ENCODE peak calls at places on chromosomes 16 and 17, in four cellular contexts. B, P, O and E are unnamed samples.

GRCh38 chr17:6753006-6753445 is 2.8 kb upstream of the XAF1 start:
- DNase-seq in B (no peak), P (no peak), O (peak), E (no peak)

GRCh38 chr16:11585460-11586374 is 1.0 kb downstream of the LITAF start:
- DNase-seq in B (no peak), P (no peak), O (no peak), E (peak)

GRCh38 chr17:16962804-16963203 is 9.1 kb downstream of the TNFRSF13B start:
- DNase-seq in B (no peak), P (no peak), O (peak), E (no peak)

GRCh38 chr17:22692066-22692800 is 999.9 kb downstream of the KCNJ18 start:
- DNase-seq in B (no peak), P (no peak), O (no peak), E (no peak)

GRCh38 chr16:78005881-78006280 is 16.5 kb upstream of the CLEC3A start:
- DNase-seq in B (no peak), P (peak), O (no peak), E (no peak)

GRCh38 chr16:75580-76501 is 2.2 kb upstream of the MPG start:
- DNase-seq in B (no peak), P (no peak), O (peak), E (no peak)

GRCh38 chr17:69506489-69506888 is 92.0 kb downstream of the MAP2K6 start:
- DNase-seq in B (no peak), P (no peak), O (no peak), E (no peak)

GRCh38 chr17:60573139-60573975 is 26.6 kb upstream of the PPM1D start:
- DNase-seq in B (no peak), P (no peak), O (peak), E (no peak)

GRCh38 chr17:69593716-69594115 is 179.2 kb downstream of the MAP2K6 start:
- DNase-seq in B (no peak), P (no peak), O (no peak), E (no peak)

GRCh38 chr16:85931596-85932402 is 32.8 kb downstream of the IRF8 start:
- DNase-seq in B (no peak), P (no peak), O (no peak), E (no peak)

GRCh38 chr16:75620326-75621169 is 2.5 kb downstream of the ADAT1 start:
- DNase-seq in B (no peak), P (no peak), O (no peak), E (no peak)

GRCh38 chr16:75624921-75625334 is 1.8 kb upstream of the ADAT1 start:
- DNase-seq in B (no peak), P (no peak), O (peak), E (no peak)

GRCh38 chr16:75618782-75619181 is 4.3 kb downstream of the ADAT1 start:
- DNase-seq in B (no peak), P (no peak), O (no peak), E (no peak)

GRCh38 chr16:75622762-75623605 is at the start of gene ADAT1:
- DNase-seq in B (peak), P (peak), O (peak), E (peak)

GRCh38 chr16:75621170-75621477 is 2.0 kb downstream of the ADAT1 start:
- DNase-seq in B (no peak), P (no peak), O (peak), E (no peak)
- TF ChIP-seq CTCF in B (no peak), P (peak), O (peak), E (peak)

GRCh38 chr17:73841431-73842060 is 197.3 kb upstream of the SDK2 start:
- DNase-seq in B (no peak), P (peak), O (no peak), E (no peak)
- TF ChIP-seq CTCF in B (peak), P (peak), O (no peak), E (peak)

GRCh38 chr17:72021417-72022041 is 99.3 kb upstream of the SOX9 start:
- DNase-seq in B (no peak), P (no peak), O (no peak), E (no peak)
- TF ChIP-seq CTCF in B (no peak), P (no peak), O (no peak), E (no peak)

GRCh38 chr17:43939886-43940285 is 2.4 kb downstream of the PPY start:
- DNase-seq in B (no peak), P (no peak), O (no peak), E (no peak)

GRCh38 chr17:43942286-43942685 is at the start of gene PPY:
- DNase-seq in B (no peak), P (no peak), O (no peak), E (no peak)

GRCh38 chr17:43938838-43939182 is 3.5 kb downstream of the PPY start:
- DNase-seq in B (no peak), P (no peak), O (no peak), E (no peak)

GRCh38 chr17:43943769-43944418 is 1.6 kb upstream of the PPY start:
- DNase-seq in B (peak), P (peak), O (peak), E (peak)

DNA sequence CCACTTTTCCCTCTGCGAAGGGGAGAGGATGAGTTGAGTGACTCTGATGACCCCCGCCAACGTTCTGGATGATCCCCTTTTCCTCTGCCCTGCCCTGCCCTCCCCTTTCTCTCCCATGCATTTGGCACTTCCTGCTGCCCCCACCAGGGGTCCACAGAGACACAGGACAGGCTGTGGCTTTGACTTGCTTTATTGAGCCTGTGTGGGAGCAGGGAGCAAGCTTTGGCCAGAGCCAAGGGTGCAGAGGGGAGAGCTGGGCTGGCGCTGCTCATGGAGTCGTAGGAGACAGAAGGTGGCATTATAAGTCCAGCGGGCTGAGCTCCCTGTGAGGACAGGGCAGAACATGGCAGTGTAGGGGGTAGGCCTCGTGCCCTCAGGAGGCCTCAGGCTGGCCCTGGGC is 1.6 kb downstream of the PPY start:
- DNase-seq in B (no peak), P (peak), O (peak), E (no peak)
- TF ChIP-seq CTCF in B (no peak), P (peak), O (peak), E (peak)